ENCODE peak calls at places on chromosomes 3 and 15, in four cellular contexts. One of them, this sample, is unnamed.

GRCh38 chr3:193347507-193348501 is 30.7 kb downstream of the ATP13A5 start:
- DNase-seq in HepG2: no peak
- DNase-seq in GM12878: no peak
- DNase-seq in K562: no peak
- DNase-seq in this sample: no peak

GRCh38 chr3:148101061-148101460 is 596.6 kb upstream of the AGTR1 start:
- DNase-seq in HepG2: no peak
- DNase-seq in GM12878: no peak
- DNase-seq in K562: no peak
- DNase-seq in this sample: peak; percentile 6

GRCh38 chr3:165185707-165186327 is 10.4 kb downstream of the SLITRK3 start:
- DNase-seq in K562: peak; percentile 48
- DNase-seq in HepG2: peak; percentile 55
- DNase-seq in GM12878: peak; percentile 0
- DNase-seq in this sample: peak; percentile 64

GRCh38 chr15:91077029-91077428 is 23.0 kb upstream of the SV2B start:
- DNase-seq in K562: no peak
- DNase-seq in GM12878: no peak
- DNase-seq in HepG2: no peak
- DNase-seq in this sample: no peak

GRCh38 chr3:193874997-193875593 is 260.9 kb upstream of the HES1 start:
- DNase-seq in GM12878: no peak
- DNase-seq in K562: no peak
- DNase-seq in HepG2: no peak
- DNase-seq in this sample: no peak

GRCh38 chr3:135905058-135905724 is 60.3 kb upstream of the PPP2R3A start:
- DNase-seq in HepG2: no peak
- DNase-seq in GM12878: no peak
- DNase-seq in K562: no peak
- DNase-seq in this sample: no peak

GRCh38 chr15:73244333-73244732 is 124.4 kb downstream of the HCN4 start:
- DNase-seq in K562: peak; percentile 28
- DNase-seq in HepG2: peak; percentile 31
- DNase-seq in GM12878: no peak
- DNase-seq in this sample: peak; percentile 10

GRCh38 chr3:128056258-128056657 is 4.0 kb downstream of the SEC61A1 start:
- DNase-seq in GM12878: no peak
- DNase-seq in K562: no peak
- DNase-seq in HepG2: no peak
- DNase-seq in this sample: no peak

GRCh38 chr15:56058986-56059385 is 65.6 kb upstream of the NEDD4 start:
- DNase-seq in HepG2: no peak
- DNase-seq in K562: no peak
- DNase-seq in GM12878: no peak
- DNase-seq in this sample: no peak

GRCh38 chr3:127141921-127142730 is 50.8 kb upstream of the PRR23E start:
- DNase-seq in K562: no peak
- DNase-seq in GM12878: no peak
- DNase-seq in HepG2: peak; percentile 46
- DNase-seq in this sample: peak; percentile 90

GRCh38 chr3:151393961-151394360 is 9.4 kb upstream of the P2RY12 start:
- DNase-seq in HepG2: no peak
- DNase-seq in K562: no peak
- DNase-seq in GM12878: no peak
- DNase-seq in this sample: no peak

GRCh38 chr3:87462228-87462627 is 185.8 kb upstream of the POU1F1 start:
- DNase-seq in GM12878: no peak
- DNase-seq in K562: no peak
- DNase-seq in HepG2: no peak
- DNase-seq in this sample: no peak

GRCh38 chr3:113601240-113601639 is 68.9 kb downstream of the SIDT1 start:
- DNase-seq in K562: no peak
- DNase-seq in GM12878: no peak
- DNase-seq in HepG2: no peak
- DNase-seq in this sample: no peak

GRCh38 chr3:41199866-41200668 is 762 bp downstream of the CTNNB1 start:
- DNase-seq in GM12878: no peak
- DNase-seq in K562: peak; percentile 78
- DNase-seq in HepG2: no peak
- DNase-seq in this sample: peak; percentile 85

GRCh38 chr3:182565916-182566524 is 227.3 kb upstream of the ATP11B start:
- DNase-seq in GM12878: no peak
- DNase-seq in HepG2: no peak
- DNase-seq in K562: no peak
- DNase-seq in this sample: no peak

GRCh38 chr3:112230033-112230432 is 64.0 kb downstream of the SLC9C1 start:
- DNase-seq in HepG2: no peak
- DNase-seq in K562: no peak
- DNase-seq in GM12878: no peak
- DNase-seq in this sample: no peak

GRCh38 chr3:8516047-8516671 is 14.5 kb downstream of the LMCD1 start:
- DNase-seq in HepG2: no peak
- DNase-seq in K562: no peak
- DNase-seq in GM12878: no peak
- DNase-seq in this sample: no peak

GRCh38 chr3:193772389-193772788 is 179.4 kb downstream of the OPA1 start:
- DNase-seq in HepG2: peak; percentile 36
- DNase-seq in GM12878: no peak
- DNase-seq in K562: no peak
- DNase-seq in this sample: no peak

GRCh38 chr3:108420926-108421325 is 89.5 kb downstream of the MYH15 start:
- DNase-seq in K562: no peak
- DNase-seq in HepG2: no peak
- DNase-seq in GM12878: no peak
- DNase-seq in this sample: no peak

GRCh38 chr3:24237971-24238767 is 256.5 kb downstream of the THRB start:
- DNase-seq in GM12878: peak; percentile 8
- DNase-seq in HepG2: peak; percentile 64
- DNase-seq in K562: peak; percentile 82
- DNase-seq in this sample: peak; percentile 61

GRCh38 chr3:115518100-115518852 is 105.0 kb upstream of the GAP43 start:
- DNase-seq in K562: no peak
- DNase-seq in GM12878: no peak
- DNase-seq in HepG2: no peak
- DNase-seq in this sample: peak; percentile 83

GRCh38 chr3:128006061-128006470 is 46.2 kb upstream of the SEC61A1 start:
- DNase-seq in K562: no peak
- DNase-seq in GM12878: no peak
- DNase-seq in HepG2: no peak
- DNase-seq in this sample: no peak

GRCh38 chr3:42051384-42052131 is 39.6 kb upstream of the TRAK1 start:
- DNase-seq in HepG2: no peak
- DNase-seq in K562: no peak
- DNase-seq in GM12878: no peak
- DNase-seq in this sample: no peak

GRCh38 chr15:63858448-63858847 is 24.7 kb upstream of the HERC1 start:
- DNase-seq in HepG2: no peak
- DNase-seq in GM12878: no peak
- DNase-seq in K562: no peak
- DNase-seq in this sample: no peak

GRCh38 chr15:63857459-63857856 is 23.7 kb upstream of the HERC1 start:
- DNase-seq in HepG2: no peak
- DNase-seq in GM12878: no peak
- DNase-seq in K562: no peak
- DNase-seq in this sample: peak; percentile 54

GRCh38 chr15:63858881-63859280 is 25.1 kb upstream of the HERC1 start:
- DNase-seq in K562: no peak
- DNase-seq in GM12878: no peak
- DNase-seq in HepG2: no peak
- DNase-seq in this sample: no peak

GRCh38 chr15:63855735-63856134 is 22.0 kb upstream of the HERC1 start:
- DNase-seq in K562: no peak
- DNase-seq in HepG2: no peak
- DNase-seq in GM12878: no peak
- DNase-seq in this sample: no peak

DNA sequence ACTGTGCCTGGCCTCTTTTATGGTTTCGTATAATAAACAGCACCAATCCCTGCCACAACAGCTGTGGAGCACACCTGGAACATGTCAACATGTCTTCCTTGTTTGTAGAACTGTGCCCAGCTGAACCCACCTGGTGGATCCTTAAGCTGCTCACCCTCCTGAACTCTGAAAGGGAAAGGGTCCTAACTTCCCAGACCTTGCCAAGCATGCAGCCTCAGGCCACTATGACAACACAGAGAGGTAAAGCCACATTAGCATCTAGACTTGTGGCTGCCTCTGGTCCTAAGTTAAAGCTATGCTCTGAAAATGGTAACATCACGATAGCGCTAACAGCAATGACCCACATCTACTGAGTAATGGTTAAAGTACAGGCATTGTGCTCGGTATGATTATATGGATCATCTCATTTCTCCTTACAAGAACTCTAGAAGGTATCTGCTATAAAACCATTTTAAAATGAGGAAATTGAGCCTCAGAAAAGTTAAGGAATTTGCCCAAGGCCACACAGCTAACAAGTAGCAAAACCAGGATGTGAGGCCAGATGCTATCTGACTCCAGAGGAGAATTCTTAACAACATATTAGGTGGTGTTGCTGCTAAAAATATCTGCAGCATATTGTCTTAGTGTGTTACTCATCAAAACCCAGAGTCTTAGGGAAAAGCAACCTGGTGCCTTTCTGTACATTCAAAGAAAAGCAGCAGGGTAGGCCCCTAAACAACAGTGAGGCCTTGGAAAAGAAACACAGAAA is 23.1 kb upstream of the HERC1 start:
- DNase-seq in GM12878: no peak
- DNase-seq in HepG2: no peak
- DNase-seq in K562: no peak
- DNase-seq in this sample: no peak
- TF ChIP-seq NFIC in GM12878: no peak
- TF ChIP-seq NFIC in HepG2: no peak
- TF ChIP-seq NFIC in K562: no peak
- TF ChIP-seq NFIC in this sample: no peak

GRCh38 chr3:197599089-197599765 is 43.5 kb upstream of the BDH1 start:
- DNase-seq in K562: peak; percentile 84
- DNase-seq in HepG2: peak; percentile 70
- DNase-seq in GM12878: peak; percentile 23
- DNase-seq in this sample: peak; percentile 89
- TF ChIP-seq TAF1 in K562: no peak
- TF ChIP-seq TAF1 in HepG2: no peak
- TF ChIP-seq TAF1 in GM12878: no peak
- TF ChIP-seq TAF1 in this sample: no peak

DNA sequence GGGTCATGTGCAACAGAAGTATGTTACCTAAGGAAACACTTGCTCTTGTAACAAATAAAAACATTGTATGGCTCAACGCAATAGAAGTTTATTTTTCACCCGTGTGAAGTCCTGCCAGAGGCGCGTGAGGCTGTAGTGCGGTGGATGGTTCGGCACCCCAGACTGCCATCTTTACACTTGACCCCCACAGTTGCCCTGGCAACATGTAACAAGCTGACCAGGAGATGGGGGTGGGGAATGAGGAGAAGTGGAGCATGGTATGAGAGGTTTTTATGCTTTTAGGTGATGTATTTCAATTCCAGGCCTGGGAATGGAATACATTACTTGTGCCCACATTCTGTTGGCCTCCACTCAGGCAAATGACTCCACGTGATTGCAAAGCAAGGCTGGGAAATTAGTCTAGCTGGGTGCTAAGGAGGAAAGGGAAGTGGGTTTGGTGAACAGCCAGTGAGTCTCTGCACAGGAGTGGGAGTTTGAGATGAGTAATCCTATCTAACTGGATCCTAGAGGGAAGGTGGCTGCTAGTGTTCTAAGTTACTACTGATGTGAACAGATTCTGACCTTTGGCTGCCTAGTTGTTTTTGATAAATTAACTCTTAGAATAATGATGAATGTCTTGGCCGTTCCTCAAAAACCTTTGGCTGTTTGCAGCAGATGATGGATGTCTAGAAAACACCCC is 33.8 kb upstream of the GREM1 start:
- DNase-seq in HepG2: no peak
- DNase-seq in GM12878: no peak
- DNase-seq in K562: no peak
- DNase-seq in this sample: no peak
- TF ChIP-seq NFIC in HepG2: no peak
- TF ChIP-seq NFIC in GM12878: no peak
- TF ChIP-seq NFIC in K562: no peak
- TF ChIP-seq NFIC in this sample: peak; percentile 93

GRCh38 chr15:87144775-87145174 is 1065.1 kb downstream of the AGBL1 start:
- DNase-seq in K562: no peak
- DNase-seq in GM12878: no peak
- DNase-seq in HepG2: no peak
- DNase-seq in this sample: peak; percentile 7
- TF ChIP-seq TAF1 in K562: no peak
- TF ChIP-seq TAF1 in GM12878: no peak
- TF ChIP-seq TAF1 in HepG2: no peak
- TF ChIP-seq TAF1 in this sample: no peak

GRCh38 chr3:110680365-110680909 is 391.2 kb upstream of the NECTIN3 start:
- DNase-seq in GM12878: no peak
- DNase-seq in HepG2: no peak
- DNase-seq in K562: no peak
- DNase-seq in this sample: no peak

GRCh38 chr3:110679235-110679634 is 392.4 kb upstream of the NECTIN3 start:
- DNase-seq in HepG2: no peak
- DNase-seq in GM12878: no peak
- DNase-seq in K562: no peak
- DNase-seq in this sample: no peak

GRCh38 chr3:110677506-110677905 is 394.1 kb upstream of the NECTIN3 start:
- DNase-seq in GM12878: no peak
- DNase-seq in K562: no peak
- DNase-seq in HepG2: no peak
- DNase-seq in this sample: no peak
- TF ChIP-seq NFIC in GM12878: no peak
- TF ChIP-seq NFIC in K562: no peak
- TF ChIP-seq NFIC in HepG2: no peak
- TF ChIP-seq NFIC in this sample: no peak